ENCODE peak calls at places on chromosomes 3 and 15, in ten cellular contexts. E, Z, B, X, O, W, S, N, T and A are unnamed samples.

GRCh38 chr3:93969443-93969842 is 4.3 kb downstream of the PROS1 start:
- DNase-seq in O (no peak), T (no peak), B (no peak), N (no peak), E (peak), W (peak), Z (no peak), S (no peak), X (peak), A (no peak)

GRCh38 chr3:42314411-42314810 is 48.4 kb upstream of the CCK start:
- DNase-seq in N (peak), W (peak), S (no peak), Z (no peak), O (no peak), T (no peak), B (no peak), X (no peak), E (no peak), A (no peak)

GRCh38 chr15:46077220-46077619 is 442.4 kb downstream of the SQOR start:
- DNase-seq in N (no peak), S (no peak), B (no peak), W (no peak), T (no peak), X (no peak), O (no peak), E (no peak), Z (no peak), A (no peak)

GRCh38 chr15:58682234-58682633 is 67.3 kb downstream of the ADAM10 start:
- DNase-seq in X (no peak), T (no peak), S (no peak), E (no peak), W (no peak), N (no peak), B (no peak), Z (no peak), O (no peak), A (no peak)

GRCh38 chr3:194275231-194275671 is 75.9 kb downstream of the CPN2 start:
- DNase-seq in Z (no peak), N (no peak), T (no peak), E (peak), O (peak), S (no peak), W (no peak), B (no peak), X (no peak), A (peak)

GRCh38 chr3:68787227-68787626 is 145.1 kb downstream of the TAFA4 start:
- DNase-seq in Z (no peak), W (no peak), T (no peak), S (no peak), B (no peak), E (no peak), O (no peak), N (no peak), X (no peak), A (no peak)

GRCh38 chr3:164577667-164578066 is 500.6 kb downstream of the SI start:
- DNase-seq in O (no peak), W (no peak), N (no peak), S (no peak), X (no peak), B (no peak), E (no peak), Z (no peak), T (no peak), A (no peak)

GRCh38 chr3:36206936-36207620 is 173.2 kb upstream of the STAC start:
- DNase-seq in B (no peak), W (no peak), T (no peak), N (no peak), Z (no peak), X (no peak), E (no peak), S (no peak), O (no peak), A (no peak)

GRCh38 chr3:31534036-31534435 is 1.3 kb downstream of the STT3B start:
- DNase-seq in N (peak), O (peak), W (no peak), E (peak), Z (no peak), S (no peak), B (no peak), T (no peak), X (peak), A (no peak)

GRCh38 chr3:42556089-42556632 is 25.6 kb downstream of the SEC22C start:
- DNase-seq in E (no peak), S (no peak), Z (no peak), O (no peak), B (no peak), X (no peak), W (no peak), T (peak), N (peak), A (no peak)

GRCh38 chr15:65286069-65286703 is 497 bp downstream of the PARP16 start:
- DNase-seq in N (peak), T (peak), B (no peak), S (no peak), Z (peak), W (no peak), E (peak), X (no peak), O (peak), A (peak)

GRCh38 chr3:15647629-15648167 is 46.2 kb downstream of the BTD start:
- DNase-seq in B (no peak), E (peak), N (peak), T (no peak), Z (peak), W (peak), O (peak), S (no peak), X (peak), A (peak)

GRCh38 chr15:100588638-100589242 is 13.2 kb downstream of the LINS1 start:
- DNase-seq in W (peak), S (no peak), Z (no peak), X (peak), N (peak), B (no peak), O (no peak), E (no peak), T (no peak), A (no peak)

GRCh38 chr3:180341516-180341915 is 260.4 kb upstream of the TTC14 start:
- DNase-seq in Z (no peak), W (no peak), E (no peak), O (no peak), S (no peak), X (no peak), N (no peak), T (no peak), B (no peak), A (no peak)

GRCh38 chr3:103218146-103218545 is 783.3 kb downstream of the ZPLD1 start:
- DNase-seq in T (no peak), N (peak), S (no peak), E (no peak), X (no peak), B (no peak), Z (no peak), W (no peak), O (peak), A (peak)

GRCh38 chr15:92655178-92655995 is at the start of gene FAM174B:
- DNase-seq in N (peak), S (peak), X (no peak), Z (no peak), E (peak), O (peak), T (peak), B (no peak), W (peak), A (peak)

GRCh38 chr15:25175789-25176615 is 221.2 kb downstream of the SNRPN start:
- DNase-seq in E (no peak), X (no peak), B (no peak), S (no peak), N (no peak), O (peak), T (peak), W (no peak), Z (peak), A (peak)

GRCh38 chr3:158717576-158717975 is 14.7 kb downstream of the RARRES1 start:
- DNase-seq in B (no peak), T (no peak), N (no peak), X (no peak), Z (no peak), W (no peak), E (no peak), S (no peak), O (no peak), A (no peak)

GRCh38 chr3:24492971-24493551 is 1.6 kb downstream of the THRB start:
- DNase-seq in N (no peak), W (no peak), E (no peak), B (no peak), T (no peak), O (no peak), Z (no peak), X (no peak), S (no peak), A (no peak)

GRCh38 chr3:24495334-24495994 is 814 bp upstream of the THRB start:
- DNase-seq in X (no peak), T (peak), W (no peak), E (no peak), N (no peak), O (no peak), Z (no peak), S (peak), B (no peak), A (peak)

GRCh38 chr3:24493951-24494615 is 567 bp downstream of the THRB start:
- DNase-seq in N (no peak), B (no peak), Z (no peak), W (peak), S (peak), O (no peak), X (no peak), E (peak), T (peak), A (peak)

GRCh38 chr3:24496529-24497482 is 2.2 kb upstream of the THRB start:
- DNase-seq in S (peak), Z (no peak), W (peak), E (peak), O (no peak), T (peak), N (peak), B (no peak), X (peak), A (no peak)

DNA sequence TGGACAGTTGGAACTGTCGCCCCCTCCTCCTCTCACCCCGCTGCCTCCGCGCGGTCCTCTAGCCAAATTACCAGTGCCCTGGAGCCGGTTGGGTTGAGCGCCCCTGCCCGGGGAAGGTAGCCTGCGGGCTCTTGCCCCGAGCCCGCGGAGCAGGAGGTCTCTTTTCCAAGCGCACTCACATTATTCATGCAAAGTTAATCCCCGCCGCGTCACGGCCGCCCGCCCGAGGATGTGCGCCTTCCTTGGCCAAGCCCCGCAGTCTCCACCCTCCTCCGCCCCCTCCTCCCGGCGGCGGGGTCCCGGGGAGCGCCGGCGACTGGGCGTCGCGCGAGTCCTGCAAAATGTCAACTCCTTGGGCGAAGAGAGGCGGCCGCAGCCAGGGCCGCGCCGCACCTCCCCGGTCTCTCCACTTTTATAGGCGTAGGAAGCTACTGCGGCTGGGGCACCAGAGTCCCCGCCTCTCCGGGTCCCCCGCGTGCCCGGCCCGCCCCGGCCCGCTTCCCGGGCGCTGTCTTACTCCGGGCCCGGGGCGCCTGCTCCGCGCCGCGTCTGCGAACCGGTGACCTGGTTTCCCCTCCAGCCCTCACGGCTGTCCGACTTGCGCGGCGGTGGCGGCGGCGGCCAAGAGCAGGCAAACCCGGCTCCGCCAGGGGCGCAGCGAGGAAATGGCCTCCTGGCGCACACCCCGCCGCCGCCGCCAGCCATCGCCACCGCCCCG is at the start of gene THRB:
- DNase-seq in O (peak), X (no peak), T (peak), Z (no peak), W (peak), N (peak), B (no peak), E (peak), S (peak), A (peak)
- TF ChIP-seq CTCF in O (no peak), X (no peak), T (no peak), Z (no peak), W (peak), N (no peak), B (no peak), E (peak), S (peak), A (no peak)

DNA sequence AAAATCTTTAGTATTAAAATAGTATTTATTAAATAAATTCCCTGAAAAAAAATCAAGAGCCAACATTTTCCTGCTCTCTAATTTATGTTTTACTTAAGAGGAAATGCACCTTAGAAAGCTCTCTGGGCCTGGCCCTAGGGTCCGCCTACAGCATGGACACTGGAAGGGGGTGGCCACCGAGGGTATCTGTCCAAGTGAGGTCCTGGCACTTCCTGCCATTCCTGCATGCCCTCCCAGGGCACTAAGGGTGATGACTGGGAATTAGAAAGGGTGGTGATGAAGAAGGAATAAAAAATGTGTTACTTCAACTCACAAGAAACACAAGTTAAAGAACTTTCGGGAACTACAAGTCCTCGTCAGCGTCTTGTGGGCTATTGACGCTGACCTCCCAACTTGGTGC is 92.8 kb downstream of the MAGI1 start:
- DNase-seq in T (no peak), S (no peak), B (no peak), W (no peak), N (no peak), E (no peak), X (no peak), O (no peak), Z (no peak), A (no peak)
- TF ChIP-seq CTCF in T (no peak), S (no peak), B (no peak), W (no peak), N (no peak), E (no peak), X (no peak), O (no peak), Z (no peak), A (no peak)

GRCh38 chr3:109132801-109133473 is 3.6 kb upstream of the C3orf85 start:
- DNase-seq in E (peak), B (no peak), T (no peak), X (no peak), N (no peak), S (no peak), O (no peak), Z (no peak), W (no peak), A (no peak)
- TF ChIP-seq CTCF in E (no peak), B (no peak), T (no peak), X (no peak), N (no peak), S (no peak), O (no peak), Z (no peak), W (no peak), A (no peak)

GRCh38 chr15:34109775-34110663 is 8.1 kb downstream of the PGBD4 start:
- DNase-seq in T (peak), E (peak), W (peak), O (peak), Z (no peak), S (no peak), B (no peak), N (peak), X (peak), A (peak)
- TF ChIP-seq CTCF in T (peak), E (peak), W (peak), O (peak), Z (peak), S (peak), B (peak), N (peak), X (peak), A (peak)

GRCh38 chr3:53254810-53255359 is 937 bp downstream of the TKT start:
- DNase-seq in O (peak), B (no peak), E (peak), Z (peak), N (peak), W (peak), X (peak), S (peak), T (peak), A (peak)
- TF ChIP-seq CTCF in O (no peak), B (no peak), E (no peak), Z (no peak), N (no peak), W (no peak), X (no peak), S (no peak), T (no peak), A (no peak)

GRCh38 chr3:10417849-10418248 is 87.5 kb downstream of the ATP2B2 start:
- DNase-seq in S (no peak), T (no peak), Z (no peak), X (peak), E (peak), W (peak), N (peak), O (peak), B (no peak), A (peak)
- TF ChIP-seq CTCF in S (peak), T (no peak), Z (peak), X (peak), E (peak), W (peak), N (peak), O (peak), B (no peak), A (peak)

GRCh38 chr3:45120615-45121158 is 25.5 kb downstream of the CDCP1 start:
- DNase-seq in E (no peak), S (no peak), N (no peak), Z (no peak), X (no peak), W (no peak), B (no peak), O (no peak), T (no peak), A (no peak)
- TF ChIP-seq CTCF in E (no peak), S (no peak), N (no peak), Z (no peak), X (no peak), W (no peak), B (no peak), O (no peak), T (no peak), A (no peak)

GRCh38 chr3:9792405-9793160 is at the start of the genes ARPC4 and TADA3:
- DNase-seq in Z (peak), N (peak), B (peak), O (peak), X (peak), T (peak), S (peak), E (peak), W (peak), A (peak)
- TF ChIP-seq CTCF in Z (no peak), N (no peak), B (peak), O (no peak), X (no peak), T (no peak), S (peak), E (peak), W (no peak), A (no peak)

GRCh38 chr3:183120538-183121215 is 21.4 kb upstream of the MCCC1 start:
- DNase-seq in S (no peak), X (no peak), Z (no peak), N (no peak), B (no peak), O (no peak), W (no peak), T (no peak), E (no peak), A (no peak)

GRCh38 chr3:183117046-183117445 is 17.8 kb upstream of the MCCC1 start:
- DNase-seq in N (no peak), B (no peak), Z (no peak), E (no peak), O (no peak), W (no peak), S (no peak), T (no peak), X (no peak), A (no peak)

GRCh38 chr3:183123891-183124290 is 24.6 kb upstream of the MCCC1 start:
- DNase-seq in W (peak), O (no peak), X (no peak), T (no peak), N (no peak), S (no peak), E (no peak), Z (no peak), B (no peak), A (no peak)

GRCh38 chr3:183122257-183122932 is 23.1 kb upstream of the MCCC1 start:
- DNase-seq in W (peak), S (no peak), E (peak), T (no peak), Z (no peak), O (peak), N (peak), X (peak), B (no peak), A (peak)
- TF ChIP-seq CTCF in W (peak), S (peak), E (peak), T (peak), Z (peak), O (peak), N (peak), X (peak), B (peak), A (peak)